ENCODE peak calls at places on chromosome 7, in five cellular contexts. Q, J, E, L and N are unnamed samples.

GRCh38 chr7:136062625-136063336 is 85.6 kb upstream of the MTPN start:
- DNase-seq in Q (no peak), J (no peak), E (no peak), L (no peak), N (no peak)

GRCh38 chr7:91266931-91267557 is 2.8 kb downstream of the FZD1 start:
- DNase-seq in Q (no peak), J (no peak), E (no peak), L (peak; percentile 14), N (no peak)

GRCh38 chr7:20513341-20513740 is 102.1 kb upstream of the ABCB5 start:
- DNase-seq in Q (no peak), J (no peak), E (no peak), L (no peak), N (no peak)

GRCh38 chr7:109793-110556 is 82.4 kb upstream of the FAM20C start:
- DNase-seq in Q (no peak), J (no peak), E (no peak), L (no peak), N (no peak)

GRCh38 chr7:136234040-136234439 is 256.9 kb upstream of the MTPN start:
- DNase-seq in Q (no peak), J (no peak), E (no peak), L (peak; percentile 21), N (no peak)

GRCh38 chr7:23418046-23418445 is 52.2 kb downstream of the IGF2BP3 start:
- DNase-seq in Q (no peak), J (peak; percentile 66), E (no peak), L (peak; percentile 84), N (peak; percentile 15)

GRCh38 chr7:19061331-19061730 is 56.1 kb downstream of the TWIST1 start:
- DNase-seq in Q (no peak), J (peak; percentile 10), E (no peak), L (peak; percentile 1), N (no peak)

GRCh38 chr7:116552616-116553015 is 27.8 kb downstream of the CAV1 start:
- DNase-seq in Q (no peak), J (peak; percentile 76), E (no peak), L (peak; percentile 47), N (no peak)

GRCh38 chr7:142809671-142810070 is 38.9 kb downstream of the PRSS2 start:
- DNase-seq in Q (no peak), J (no peak), E (no peak), L (no peak), N (no peak)

GRCh38 chr7:108254259-108254658 is 124.1 kb upstream of the LAMB4 start:
- DNase-seq in Q (no peak), J (no peak), E (no peak), L (no peak), N (no peak)

GRCh38 chr7:4274286-4274685 is 407.8 kb upstream of the FOXK1 start:
- DNase-seq in Q (no peak), J (no peak), E (no peak), L (no peak), N (no peak)

GRCh38 chr7:39259391-39260003 is 281.8 kb downstream of the POU6F2 start:
- DNase-seq in Q (no peak), J (no peak), E (no peak), L (no peak), N (no peak)

GRCh38 chr7:18337023-18337422 is 158.5 kb upstream of the HDAC9 start:
- DNase-seq in Q (no peak), J (no peak), E (no peak), L (no peak), N (no peak)

GRCh38 chr7:126450269-126450671 is 802.5 kb downstream of the GRM8 start:
- DNase-seq in Q (no peak), J (no peak), E (no peak), L (no peak), N (peak; percentile 44)

GRCh38 chr7:137846588-137847417 is at the start of gene DGKI:
- DNase-seq in Q (peak; percentile 57), J (no peak), E (no peak), L (no peak), N (peak; percentile 3)

GRCh38 chr7:26167293-26167934 is 15.4 kb downstream of the NFE2L3 start:
- DNase-seq in Q (no peak), J (no peak), E (no peak), L (no peak), N (no peak)

GRCh38 chr7:36151921-36152755 is 916 bp upstream of the EEPD1 start:
- DNase-seq in Q (no peak), J (no peak), E (no peak), L (peak; percentile 3), N (no peak)

GRCh38 chr7:32357535-32358277 is 132.5 kb downstream of the LSM5 start:
- DNase-seq in Q (peak; percentile 14), J (no peak), E (no peak), L (no peak), N (no peak)

GRCh38 chr7:51467384-51468017 is 150.9 kb upstream of the COBL start:
- DNase-seq in Q (no peak), J (no peak), E (no peak), L (no peak), N (no peak)

GRCh38 chr7:41977165-41977651 is 259.8 kb downstream of the GLI3 start:
- DNase-seq in Q (peak; percentile 42), J (peak; percentile 75), E (no peak), L (peak; percentile 63), N (peak; percentile 45)

GRCh38 chr7:90892213-90892612 is 296.1 kb downstream of the CDK14 start:
- DNase-seq in Q (no peak), J (peak; percentile 14), E (no peak), L (peak; percentile 8), N (no peak)

GRCh38 chr7:151125459-151125834 is 39.2 kb downstream of the AGAP3 start:
- DNase-seq in Q (peak; percentile 82), J (no peak), E (no peak), L (peak; percentile 54), N (no peak)

GRCh38 chr7:99290980-99291607 is 18.5 kb downstream of the MYH16 start:
- DNase-seq in Q (no peak), J (peak; percentile 90), E (no peak), L (peak; percentile 60), N (no peak)

GRCh38 chr7:24709585-24710360 is 47.5 kb downstream of the GSDME start:
- DNase-seq in Q (no peak), J (no peak), E (no peak), L (no peak), N (no peak)
- H3K4me3 ChIP-seq in Q (no peak overlapping the region), J (no peak overlapping the region), E (no peak overlapping the region), L (no peak overlapping the region), N (no peak overlapping the region)

DNA sequence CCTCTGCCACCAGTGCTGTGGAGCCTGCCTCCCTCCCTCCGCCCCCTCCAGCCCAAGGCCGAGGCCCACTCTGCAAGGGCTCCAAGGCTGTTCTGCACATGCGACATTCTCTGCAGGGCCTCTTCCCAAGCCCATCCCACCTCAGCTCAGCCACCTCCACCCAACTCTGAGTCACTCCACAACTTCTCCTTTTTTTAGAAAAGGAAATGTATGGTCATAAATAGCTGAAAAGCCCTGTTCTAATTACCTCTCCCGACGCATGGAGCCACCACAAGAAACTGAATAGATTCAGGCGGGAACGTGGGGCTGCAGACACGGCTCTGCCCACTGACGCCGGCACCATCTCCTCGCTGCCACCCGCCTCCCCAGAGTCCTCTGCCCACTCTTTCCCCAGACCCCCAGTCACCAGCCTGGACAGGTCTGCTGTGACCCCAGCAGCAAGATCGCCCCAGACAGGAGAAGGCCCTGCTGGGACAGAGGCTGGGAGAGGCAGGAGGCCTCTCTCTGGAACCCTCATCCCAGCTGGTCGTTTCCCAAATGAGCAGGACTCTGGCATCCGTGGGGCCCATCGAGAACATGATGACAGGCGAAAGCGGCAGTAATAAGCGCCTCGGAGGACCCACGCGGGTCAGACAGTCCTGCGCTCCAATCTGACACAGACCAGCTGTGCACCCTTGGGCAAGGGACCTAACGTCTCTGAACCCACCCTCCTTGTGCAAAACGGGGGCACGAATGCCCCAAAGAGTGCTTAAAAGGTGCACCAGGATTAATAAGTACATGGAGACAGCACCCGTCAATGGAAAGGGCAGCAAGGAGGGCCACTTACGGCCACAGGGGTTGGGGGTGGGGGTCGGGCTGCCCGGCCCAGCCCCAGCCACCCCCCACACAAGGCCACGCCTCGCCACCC is 213.7 kb downstream of the MAD1L1 start:
- DNase-seq in Q (no peak), J (peak; percentile 82), E (no peak), L (peak; percentile 58), N (no peak)
- H3K14ac ChIP-seq in Q (peak overlapping the region; percentile 56), J (peak overlapping the region; percentile 84), E (no peak overlapping the region), L (peak overlapping the region; percentile 84), N (no peak overlapping the region)

DNA sequence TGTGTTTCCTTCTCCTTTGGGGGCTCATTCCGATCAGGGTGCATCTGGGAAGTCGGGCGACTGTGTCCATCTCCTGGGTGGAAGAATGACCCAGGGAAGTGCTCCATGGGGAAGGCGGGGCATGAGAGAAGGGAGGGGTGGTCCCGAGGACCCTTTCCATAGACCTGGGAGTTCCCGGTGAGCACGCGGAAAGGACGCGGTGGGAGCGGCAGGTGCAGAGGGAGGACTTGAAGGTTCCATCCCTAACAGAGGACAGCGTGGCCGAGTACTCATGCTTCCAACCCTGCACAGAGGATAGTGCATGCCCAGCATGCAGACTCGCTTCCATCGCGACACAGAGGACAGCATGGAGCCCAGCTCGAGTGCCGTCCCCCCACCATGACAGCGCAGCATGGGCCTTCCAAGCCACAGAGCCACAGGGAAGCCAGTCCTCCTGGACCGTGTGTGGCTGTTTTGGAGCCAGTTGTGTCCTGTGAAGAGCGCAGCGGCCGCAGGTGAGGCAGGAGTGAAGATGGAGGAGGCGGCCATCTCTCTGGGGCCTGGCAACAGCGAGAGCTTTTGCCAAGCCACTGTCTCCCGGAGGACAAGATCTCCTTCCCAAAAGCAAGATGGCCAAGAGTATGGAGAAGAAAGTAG is 281.4 kb downstream of the DNAJB6 start:
- DNase-seq in Q (no peak), J (no peak), E (no peak), L (no peak), N (no peak)
- H4K8ac ChIP-seq in Q (no peak overlapping the region), J (no peak overlapping the region), E (no peak overlapping the region), L (no peak overlapping the region), N (no peak overlapping the region)

GRCh38 chr7:44537442-44537841 is 3.7 kb downstream of the NPC1L1 start:
- DNase-seq in Q (no peak), J (no peak), E (no peak), L (no peak), N (no peak)

GRCh38 chr7:44538093-44538797 is 2.9 kb downstream of the NPC1L1 start:
- DNase-seq in Q (no peak), J (no peak), E (no peak), L (no peak), N (no peak)

GRCh38 chr7:44539669-44540516 is 1.2 kb downstream of the NPC1L1 start:
- DNase-seq in Q (no peak), J (no peak), E (no peak), L (no peak), N (no peak)

GRCh38 chr7:44540592-44541027 is 520 bp downstream of the NPC1L1 start:
- DNase-seq in Q (no peak), J (no peak), E (no peak), L (no peak), N (no peak)

DNA sequence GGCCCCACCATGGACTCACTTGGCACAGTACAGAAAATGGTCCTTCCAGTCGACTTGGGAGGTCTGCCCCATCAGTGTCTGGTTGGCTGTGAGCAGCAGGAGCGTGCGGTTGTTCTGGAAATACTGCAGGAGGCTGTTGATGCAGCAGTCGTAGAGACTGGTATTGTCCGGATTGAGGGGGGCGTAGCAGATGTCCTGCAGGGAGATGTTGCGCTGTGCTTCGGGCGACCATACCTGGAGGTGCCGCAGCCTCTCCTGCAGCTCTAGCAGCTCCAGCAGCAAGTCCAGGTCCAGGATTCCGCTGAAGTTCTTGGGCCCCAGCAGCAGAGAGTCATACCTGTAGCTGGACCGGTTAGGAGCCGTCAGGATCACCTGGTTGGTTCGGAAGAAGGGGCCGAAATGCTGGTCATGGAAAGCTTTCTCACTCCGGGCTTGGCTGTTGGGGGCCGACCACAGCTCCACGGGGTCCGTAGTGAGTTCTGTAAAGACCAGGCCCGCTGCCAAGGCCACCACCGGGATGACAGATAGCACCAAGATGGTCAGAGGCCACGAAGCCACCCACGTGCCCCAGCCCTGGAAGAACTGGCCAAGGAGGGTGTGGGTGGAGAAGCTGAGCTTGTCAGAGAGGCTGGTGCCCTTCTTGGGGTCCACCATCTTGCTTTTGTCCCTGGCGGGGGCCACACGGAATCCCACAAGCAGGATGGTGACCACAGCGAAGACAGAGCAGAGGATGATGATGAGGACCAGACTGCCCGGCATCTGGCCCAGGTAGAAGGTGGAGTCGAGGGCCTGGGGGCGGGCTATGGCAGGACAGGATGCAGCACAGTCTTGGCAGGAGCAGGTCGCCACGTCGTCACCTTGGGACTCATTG is 2.1 kb downstream of the NPC1L1 start:
- DNase-seq in Q (no peak), J (no peak), E (no peak), L (no peak), N (no peak)
- H3K4me3 ChIP-seq in Q (no peak overlapping the region), J (no peak overlapping the region), E (no peak overlapping the region), L (no peak overlapping the region), N (no peak overlapping the region)